ENCODE peak calls at places on chromosome 11, in four cellular contexts. L, F, D and E are unnamed samples.
A peak's percentile ranks its signal among the peaks of the same experiment; 100 is the strongest.

GRCh38 chr11:43685483-43685882 is 4.9 kb downstream of the HSD17B12 start:
- DNase-seq in D (no peak), L (no peak), F (no peak), E (no peak)

GRCh38 chr11:6418958-6419611 is at the start of gene APBB1:
- DNase-seq in L (peak; percentile 95), F (no peak), D (peak; percentile 77), E (peak; percentile 32)

GRCh38 chr11:19200410-19201201 is 1.2 kb downstream of the CSRP3 start:
- DNase-seq in L (no peak), F (no peak), D (no peak), E (peak; percentile 61)

GRCh38 chr11:115724709-115725108 is 220.5 kb upstream of the CADM1 start:
- DNase-seq in D (no peak), L (no peak), F (no peak), E (no peak)

GRCh38 chr11:96154802-96155520 is 188.0 kb downstream of the MAML2 start:
- DNase-seq in F (no peak), L (no peak), D (peak; percentile 52), E (no peak)

GRCh38 chr11:130894322-130895025 is 21.8 kb downstream of the SNX19 start:
- DNase-seq in L (no peak), D (peak; percentile 83), F (peak; percentile 38), E (peak; percentile 56)

GRCh38 chr11:19869466-19869865 is 156.8 kb downstream of the NAV2 start:
- DNase-seq in F (no peak), L (no peak), D (no peak), E (no peak)

GRCh38 chr11:56916609-56917008 is 72.1 kb upstream of the OR5AK2 start:
- DNase-seq in F (no peak), L (no peak), D (no peak), E (no peak)

GRCh38 chr11:79274636-79275315 is 166.1 kb downstream of the TENM4 start:
- DNase-seq in F (no peak), L (no peak), D (no peak), E (no peak)

GRCh38 chr11:12540075-12540685 is 134.0 kb upstream of the TEAD1 start:
- DNase-seq in F (peak; percentile 10), L (no peak), D (no peak), E (peak; percentile 11)

GRCh38 chr11:87454246-87454645 is 416.5 kb downstream of the TMEM135 start:
- DNase-seq in L (no peak), F (no peak), D (no peak), E (no peak)

GRCh38 chr11:71097506-71098240 is 154.7 kb downstream of the SHANK2 start:
- DNase-seq in F (no peak), L (no peak), D (no peak), E (no peak)

GRCh38 chr11:69518081-69518950 is 36.9 kb downstream of the LINC01488 start:
- DNase-seq in L (no peak), F (no peak), D (no peak), E (no peak)

GRCh38 chr11:10730151-10730550 is 20.9 kb upstream of the CTR9 start:
- DNase-seq in D (no peak), F (no peak), L (no peak), E (no peak)

GRCh38 chr11:134333312-134333711 is 1.5 kb downstream of the GLB1L2 start:
- DNase-seq in L (no peak), D (no peak), F (no peak), E (no peak)

GRCh38 chr11:17010851-17011420 is 3.3 kb downstream of the PLEKHA7 start:
- DNase-seq in L (no peak), F (no peak), D (no peak), E (no peak)

GRCh38 chr11:113875414-113876073 is at the start of gene USP28:
- DNase-seq in L (peak; percentile 99), F (peak; percentile 85), D (peak; percentile 98), E (peak; percentile 96)
- TF ChIP-seq POLR2A in L (peak; percentile 91), F (peak; percentile 87), D (peak; percentile 59), E (peak; percentile 63)

GRCh38 chr11:61447601-61448551 is 18.0 kb downstream of the SDHAF2 start:
- DNase-seq in F (no peak), D (no peak), L (no peak), E (no peak)

GRCh38 chr11:61442616-61443015 is 12.7 kb downstream of the SDHAF2 start:
- DNase-seq in D (no peak), L (no peak), F (no peak), E (no peak)

GRCh38 chr11:61445535-61445934 is 15.6 kb downstream of the SDHAF2 start:
- DNase-seq in F (no peak), L (no peak), D (no peak), E (no peak)

GRCh38 chr11:61448552-61448927 is 18.6 kb downstream of the SDHAF2 start:
- DNase-seq in F (no peak), D (no peak), L (no peak), E (no peak)

DNA sequence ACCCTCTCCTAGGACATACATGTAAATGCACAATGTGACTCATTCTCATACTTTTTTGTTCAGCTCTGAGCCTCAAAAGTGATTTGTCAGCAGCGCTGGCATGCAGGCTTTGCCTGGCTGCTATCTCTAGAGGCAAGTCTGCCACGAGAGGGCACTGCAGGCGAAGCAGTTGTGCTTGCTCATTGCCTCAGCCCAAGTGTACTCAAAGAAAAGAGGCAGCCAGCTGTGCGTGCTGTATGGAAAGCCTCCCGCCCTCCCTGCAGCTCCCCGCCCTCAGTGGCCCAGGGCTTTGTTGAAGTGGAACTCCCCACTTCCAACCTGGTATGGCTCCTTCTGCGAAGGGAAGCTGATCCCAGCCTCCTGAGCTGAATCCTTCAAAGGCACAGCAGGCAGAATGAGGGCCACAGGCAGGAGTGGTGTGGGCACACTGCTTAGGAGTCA is 16.3 kb downstream of the SDHAF2 start:
- DNase-seq in D (peak; percentile 94), F (peak; percentile 73), L (peak; percentile 52), E (peak; percentile 85)
- TF ChIP-seq POLR2A in D (no peak), F (no peak), L (no peak), E (no peak)

GRCh38 chr11:119051440-119052162 is 5.4 kb downstream of the HYOU1 start:
- DNase-seq in L (no peak), D (no peak), F (no peak), E (no peak)
- TF ChIP-seq POLR2A in L (no peak), D (no peak), F (no peak), E (no peak)

DNA sequence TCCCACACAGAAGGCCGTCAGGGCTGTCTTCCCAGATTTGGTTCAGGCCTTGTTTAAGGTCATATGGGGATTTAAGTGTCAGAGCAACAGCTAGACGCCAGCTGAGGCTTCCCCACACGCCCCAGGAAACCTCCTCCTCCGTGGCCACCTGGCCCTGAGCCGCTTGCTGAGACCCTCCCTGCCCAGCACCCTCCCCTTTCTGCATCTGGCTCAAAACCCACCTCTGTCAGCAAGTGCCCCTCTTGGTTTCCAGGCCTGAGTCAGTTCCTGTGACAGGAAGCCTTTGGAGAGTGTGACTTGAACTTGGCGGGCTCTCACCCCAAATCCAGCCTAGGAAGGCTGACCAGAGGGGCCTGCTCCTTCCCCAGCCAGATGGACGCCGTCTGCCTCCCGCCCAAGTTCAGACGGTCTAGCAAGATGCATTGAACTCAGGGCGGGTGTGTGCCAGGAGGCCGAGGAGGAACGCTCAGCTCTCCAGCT is 563 bp downstream of the FXYD2 start:
- DNase-seq in D (peak; percentile 64), F (no peak), L (peak; percentile 50), E (no peak)
- TF ChIP-seq POLR2A in D (no peak), F (no peak), L (no peak), E (no peak)

DNA sequence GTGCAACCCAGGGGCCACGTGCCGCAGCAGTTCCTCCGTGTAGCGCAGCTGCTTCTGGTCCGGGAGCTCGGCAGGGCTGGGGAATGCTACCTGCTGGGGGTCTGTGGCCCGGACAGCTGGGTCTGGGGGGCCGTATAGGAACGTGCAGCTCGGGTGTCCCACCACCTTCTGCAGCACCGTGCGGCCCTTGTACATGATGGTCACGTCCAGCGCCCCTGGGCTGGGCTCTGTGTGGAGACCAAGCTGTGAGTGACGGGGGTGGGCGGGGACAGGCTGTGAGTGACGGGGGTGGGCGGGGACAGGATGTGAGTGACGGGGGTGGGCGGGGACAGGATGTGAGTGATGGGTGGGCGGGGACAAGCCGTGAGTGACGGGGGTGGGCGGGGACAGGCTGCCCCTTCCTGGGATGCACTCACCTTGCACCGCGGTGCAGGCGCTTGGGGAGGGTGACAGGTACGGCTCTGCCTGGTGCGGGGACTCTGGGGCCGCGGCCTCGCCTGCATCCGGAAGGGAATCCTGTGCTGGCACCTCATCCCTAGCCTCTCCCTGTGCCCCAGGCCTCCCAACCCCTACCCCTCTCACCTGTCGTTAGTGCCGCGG is 2.3 kb downstream of the IRF7 start:
- DNase-seq in F (peak; percentile 59), D (peak; percentile 89), L (peak; percentile 88), E (peak; percentile 72)
- TF ChIP-seq POLR2A in F (no peak), D (no peak), L (no peak), E (no peak)

DNA sequence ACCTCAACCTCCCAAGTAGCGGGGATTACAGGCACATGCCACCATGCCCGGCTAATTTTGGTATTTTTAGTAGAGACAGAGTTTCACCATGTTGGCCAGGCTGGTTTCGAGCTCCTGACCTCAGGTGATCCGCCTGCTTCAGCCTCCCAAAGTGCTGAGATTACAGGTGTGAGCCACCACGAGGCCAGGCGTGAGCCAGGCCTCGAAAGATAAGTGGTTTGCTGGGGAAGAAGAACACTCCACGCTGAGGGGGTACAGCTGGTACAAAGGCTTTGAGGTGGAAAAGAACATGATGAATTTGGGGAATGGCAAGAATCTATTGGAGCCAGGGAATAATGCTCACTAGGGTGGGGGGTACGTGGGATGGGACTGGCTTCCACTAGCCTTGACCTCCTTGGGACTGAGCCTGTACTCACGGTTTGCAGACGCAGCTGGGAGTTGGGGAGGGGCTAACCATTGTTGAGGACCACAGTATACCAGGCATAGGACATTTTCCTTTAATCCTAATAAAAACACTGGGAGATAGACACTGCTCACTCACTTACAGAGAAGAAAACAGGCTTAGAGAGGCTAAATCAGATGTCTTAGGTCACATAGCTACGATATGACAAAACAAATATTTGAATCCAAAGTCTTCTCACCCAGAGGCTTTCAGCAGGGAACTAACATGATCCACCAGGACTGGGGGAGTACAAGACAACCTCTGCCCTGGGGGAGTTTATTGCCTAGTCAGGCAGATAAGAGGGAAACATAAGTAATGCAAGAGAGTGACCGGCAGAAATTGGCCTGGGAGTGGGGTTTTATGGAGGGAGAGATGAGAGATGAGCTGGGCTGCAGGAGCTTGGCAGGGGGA is 4.9 kb downstream of the SLCO2B1 start:
- DNase-seq in D (no peak), L (no peak), F (no peak), E (no peak)
- TF ChIP-seq POLR2A in D (no peak), L (no peak), F (no peak), E (no peak)